ENCODE peak calls at places on chromosome 13, in five cellular contexts. N is fibroblast of lung, B is esophagus squamous epithelium, C is GM12878, A is transverse colon. U is an unnamed sample. For H3K4me1 and H3K9me3, the result is how much of the 10 kb centered on the place peaks cover.

GRCh38 chr13:96984061-96984508 is 10.2 kb downstream of the OXGR1 start:
- DNase-seq in N (no peak), B (no peak), A (peak), C (peak), U (peak)

GRCh38 chr13:98144501-98145350 is 1.8 kb downstream of the FARP1 start:
- DNase-seq in N (peak), C (no peak), A (no peak), B (no peak), U (peak)

GRCh38 chr13:106566682-106567420 is 1.1 kb downstream of the ARGLU1 start:
- DNase-seq in B (peak), A (peak), C (no peak), N (peak), U (peak)

GRCh38 chr13:114145256-114145655 is 12.8 kb upstream of the RASA3 start:
- DNase-seq in N (no peak), B (no peak), C (no peak), A (peak), U (peak)

GRCh38 chr13:86681223-86681622 is 882.0 kb upstream of the SLITRK6 start:
- DNase-seq in N (no peak), B (no peak), C (no peak), A (no peak), U (no peak)

GRCh38 chr13:114097893-114098688 is 34.3 kb downstream of the RASA3 start:
- DNase-seq in A (peak), C (no peak), B (no peak), N (no peak), U (peak)

GRCh38 chr13:114108894-114109293 is 23.5 kb downstream of the RASA3 start:
- DNase-seq in A (peak), C (no peak), N (no peak), B (no peak), U (no peak)

GRCh38 chr13:31499274-31499673 is 240.1 kb upstream of the RXFP2 start:
- DNase-seq in B (no peak), N (no peak), A (no peak), C (no peak), U (no peak)

GRCh38 chr13:38366954-38367645 is 17.4 kb downstream of the UFM1 start:
- DNase-seq in B (no peak), A (no peak), N (peak), C (no peak), U (no peak)

GRCh38 chr13:24742294-24742693 is 21.7 kb upstream of the RNF17 start:
- DNase-seq in C (no peak), N (peak), B (no peak), A (no peak), U (no peak)

GRCh38 chr13:92661406-92661805 is 565.2 kb upstream of the GPC6 start:
- DNase-seq in B (no peak), A (no peak), C (no peak), N (no peak), U (no peak)

GRCh38 chr13:80342541-80343371 is 1.8 kb upstream of the SPRY2 start:
- DNase-seq in B (no peak), N (peak), A (peak), C (no peak), U (peak)

GRCh38 chr13:44412341-44412935 is 38.8 kb downstream of the SERP2 start:
- DNase-seq in C (no peak), A (no peak), N (no peak), B (no peak), U (no peak)

GRCh38 chr13:113756441-113757097 is 2.5 kb upstream of the TMEM255B start:
- DNase-seq in C (no peak), A (no peak), B (no peak), N (no peak), U (no peak)

GRCh38 chr13:73061478-73062275 is 2.9 kb downstream of the KLF5 start:
- DNase-seq in A (no peak), C (no peak), B (no peak), N (no peak), U (no peak)

GRCh38 chr13:110471833-110472162 is 89.7 kb downstream of the RAB20 start:
- DNase-seq in N (peak), B (no peak), A (peak), C (peak), U (peak)

GRCh38 chr13:29846475-29847256 is 3.8 kb downstream of the UBL3 start:
- DNase-seq in N (no peak), B (no peak), A (no peak), C (no peak), U (no peak)

GRCh38 chr13:24274452-24274971 is 34.9 kb upstream of the C1QTNF9 start:
- DNase-seq in B (no peak), A (peak), N (no peak), C (peak), U (no peak)

DNA sequence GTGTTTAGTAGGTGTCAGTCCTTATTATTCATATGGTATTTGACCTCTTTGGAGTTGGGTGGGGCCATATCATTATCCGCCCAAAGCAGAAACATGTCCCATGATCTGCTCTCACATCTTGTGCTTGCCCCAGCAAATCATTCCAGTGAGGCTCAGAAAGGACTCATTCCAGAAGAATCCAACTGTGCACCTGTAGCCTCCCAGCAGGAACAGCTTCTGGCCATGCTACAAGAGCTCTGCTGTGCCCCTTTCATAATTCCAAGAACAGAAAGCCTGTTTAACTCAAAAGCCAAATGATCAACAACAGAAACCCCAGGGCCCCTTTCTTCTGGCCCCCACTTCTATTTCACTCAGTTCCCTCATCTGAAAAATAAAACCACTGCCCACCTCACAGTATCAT is 673.1 kb downstream of the DIAPH3 start:
- DNase-seq in B (no peak), N (no peak), C (no peak), A (no peak), U (no peak)
- H3K4me1 ChIP-seq in B (under half), N (under half), C (under half), A (under half), U (under half)

GRCh38 chr13:18996627-18997051 is 185.0 kb downstream of the TUBA3C start:
- DNase-seq in A (no peak), N (no peak), B (no peak), C (no peak), U (peak)

GRCh38 chr13:18992791-18993190 is 188.8 kb downstream of the TUBA3C start:
- DNase-seq in B (no peak), C (no peak), A (no peak), N (no peak), U (peak)

GRCh38 chr13:18996221-18996620 is 185.4 kb downstream of the TUBA3C start:
- DNase-seq in N (no peak), A (no peak), C (no peak), B (no peak), U (no peak)

GRCh38 chr13:18995259-18995873 is 186.3 kb downstream of the TUBA3C start:
- DNase-seq in B (no peak), A (no peak), N (no peak), C (no peak), U (no peak)

GRCh38 chr13:18993884-18994660 is 187.6 kb downstream of the TUBA3C start:
- DNase-seq in B (no peak), C (no peak), A (no peak), N (no peak), U (peak)
- H3K9me3 ChIP-seq in B (under half), C (under half), A (under half), N (under half), U (under half)

GRCh38 chr13:45781553-45782326 is 69.8 kb downstream of the SIAH3 start:
- DNase-seq in A (peak), B (no peak), N (peak), C (no peak), U (peak)
- H3K4me1 ChIP-seq in A (under half), B (under half), N (under half), C (under half), U (under half)

GRCh38 chr13:42377640-42378382 is 105.9 kb downstream of the AKAP11 start:
- DNase-seq in N (no peak), A (no peak), C (peak), B (no peak), U (no peak)

GRCh38 chr13:42379241-42379640 is 107.3 kb downstream of the AKAP11 start:
- DNase-seq in C (no peak), A (no peak), N (no peak), B (no peak), U (no peak)

GRCh38 chr13:42378383-42378780 is 106.4 kb downstream of the AKAP11 start:
- DNase-seq in C (peak), A (no peak), N (no peak), B (no peak), U (no peak)

GRCh38 chr13:42373048-42373812 is 101.3 kb downstream of the AKAP11 start:
- DNase-seq in C (no peak), A (no peak), N (no peak), B (no peak), U (no peak)

GRCh38 chr13:42375663-42376062 is 103.7 kb downstream of the AKAP11 start:
- DNase-seq in B (no peak), N (no peak), A (no peak), C (no peak), U (no peak)
- H3K9me3 ChIP-seq in B (under half), N (under half), A (under half), C (under half), U (under half)

DNA sequence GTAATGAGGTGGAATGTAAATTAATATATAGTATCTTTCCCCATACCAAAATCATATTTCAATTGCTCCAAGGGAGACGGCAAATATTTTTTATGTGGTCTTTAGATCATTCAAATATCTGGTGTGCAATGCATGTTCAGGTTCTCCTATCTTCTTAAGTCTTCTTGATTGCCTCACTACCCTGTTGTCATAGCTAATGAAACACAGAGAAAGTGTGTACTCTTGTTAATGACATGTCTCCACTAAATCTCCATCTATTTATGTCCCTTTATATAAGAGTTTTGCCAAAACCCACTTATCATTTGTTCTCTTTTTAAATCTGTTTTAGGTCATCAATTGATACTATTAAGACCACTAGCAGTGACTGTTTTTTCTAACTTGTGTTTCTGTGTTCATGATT is 6.6 kb downstream of the STARD13 start:
- DNase-seq in C (no peak), A (no peak), B (no peak), N (no peak), U (no peak)
- H3K4me1 ChIP-seq in C (under half), A (under half), B (half or more), N (under half), U (half or more)

DNA sequence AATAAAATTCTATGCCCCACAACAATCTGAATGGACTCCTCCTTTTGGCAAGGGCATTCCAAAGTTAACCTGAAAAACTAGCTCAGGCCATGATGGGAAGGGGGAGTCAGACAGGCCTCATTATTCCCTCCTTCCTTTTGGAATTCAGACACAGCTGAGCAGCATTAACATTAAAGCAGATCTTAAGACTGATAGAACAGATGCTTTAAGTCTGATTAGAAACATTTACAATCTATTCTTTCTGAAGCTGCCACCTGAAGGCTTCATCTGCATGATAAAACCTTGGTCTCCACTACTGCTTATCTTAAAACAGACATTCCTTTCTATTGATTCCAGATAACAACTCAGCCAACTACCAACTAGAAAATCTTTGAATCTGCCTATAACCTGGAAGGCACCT is 98.9 kb downstream of the UGGT2 start:
- DNase-seq in N (no peak), A (no peak), B (no peak), C (no peak), U (no peak)
- H3K9me3 ChIP-seq in N (under half), A (under half), B (under half), C (under half), U (under half)

DNA sequence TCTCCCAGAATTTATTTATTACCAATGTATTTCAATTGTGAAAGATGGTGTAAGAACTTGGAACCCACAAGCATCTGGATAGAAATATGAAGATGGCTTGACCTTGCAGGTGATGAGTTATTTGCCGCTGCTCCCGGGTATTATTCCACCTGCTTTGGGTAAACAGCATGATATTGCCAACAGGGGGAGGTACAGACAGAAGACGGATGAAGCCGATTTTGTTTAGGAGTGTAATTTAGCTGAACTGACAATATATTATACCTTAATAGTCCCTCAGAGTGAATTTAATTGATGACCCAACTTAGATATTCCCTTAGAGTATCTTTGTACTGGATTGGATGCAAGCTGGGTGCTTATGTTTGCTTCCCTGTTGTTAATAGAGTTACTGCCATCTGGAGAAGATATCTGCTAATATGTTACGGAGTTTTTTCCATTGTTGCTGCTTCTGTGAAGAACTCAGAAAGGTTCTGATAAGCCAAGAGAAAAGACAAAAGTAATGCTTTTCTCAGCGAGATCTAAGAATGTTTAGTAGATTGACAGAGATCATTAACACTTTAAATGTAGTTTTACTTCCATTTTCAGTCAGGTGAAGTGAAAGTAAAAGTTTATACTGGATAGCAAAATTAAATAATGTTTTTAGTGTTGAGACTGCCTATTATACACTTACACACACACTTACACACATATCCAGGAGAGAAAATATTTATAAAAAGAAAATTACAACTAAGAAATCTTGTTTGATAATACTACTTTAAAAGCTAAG is 2220.8 kb upstream of the PCDH20 start:
- DNase-seq in A (no peak), N (no peak), C (peak), B (no peak), U (no peak)
- H3K4me1 ChIP-seq in A (under half), N (under half), C (under half), B (under half), U (under half)

GRCh38 chr13:111990362-111990761 is 76.6 kb upstream of the SOX1 start:
- DNase-seq in C (no peak), A (no peak), N (no peak), B (no peak), U (no peak)
- H3K9me3 ChIP-seq in C (under half), A (under half), N (under half), B (under half), U (under half)

GRCh38 chr13:43042410-43042921 is 19.1 kb downstream of the DNAJC15 start:
- DNase-seq in B (no peak), C (no peak), N (no peak), A (no peak), U (no peak)
- H3K4me1 ChIP-seq in B (under half), C (under half), N (under half), A (under half), U (under half)

U was measured in body of pancreas.